ENCODE peak calls at places on chromosomes 4 and X, in four cellular contexts. C is mesothelial cell of epicardium, R is progenitor cell of endocrine pancreas, V is tibial artery. A is an unnamed sample.

GRCh38 chr4:90598741-90599140 is 471.5 kb downstream of the CCSER1 start:
- DNase-seq in C (no peak), R (no peak), V (no peak), A (no peak)

GRCh38 chr4:122689972-122690371 is 42.5 kb upstream of the BBS12 start:
- DNase-seq in C (no peak), R (no peak), V (no peak), A (no peak)

GRCh38 chr4:10336471-10336870 is 120.8 kb downstream of the ZNF518B start:
- DNase-seq in C (no peak), R (no peak), V (no peak), A (no peak)

GRCh38 chr4:156248921-156249320 is 295.3 kb upstream of the CTSO start:
- DNase-seq in C (no peak), R (no peak), V (no peak), A (no peak)

GRCh38 chr4:17811078-17811603 is 362 bp downstream of the NCAPG start:
- DNase-seq in C (no peak), R (no peak), V (no peak), A (peak)

GRCh38 chr4:113026556-113026955 is 22.9 kb upstream of the ANK2 start:
- DNase-seq in C (no peak), R (no peak), V (no peak), A (no peak)

GRCh38 chrX:42496239-42496638 is 281.7 kb downstream of the PPP1R2C start:
- DNase-seq in C (no peak), R (no peak), V (no peak), A (no peak)

GRCh38 chr4:54625391-54625790 is 32.4 kb upstream of the KIT start:
- DNase-seq in C (no peak), R (no peak), V (no peak), A (no peak)

GRCh38 chrX:134734343-134735001 is 76.2 kb upstream of the PLAC1 start:
- DNase-seq in C (peak), R (no peak), V (no peak), A (no peak)

GRCh38 chrX:103063918-103064434 is at the start of gene BEX1:
- DNase-seq in C (peak), R (peak), V (no peak), A (no peak)

GRCh38 chr4:22434895-22435294 is 81.0 kb downstream of the ADGRA3 start:
- DNase-seq in C (no peak), R (no peak), V (no peak), A (no peak)

GRCh38 chr4:81648576-81649272 is 177.0 kb upstream of the RASGEF1B start:
- DNase-seq in C (no peak), R (no peak), V (no peak), A (no peak)

GRCh38 chr4:58807843-58808605 is 1697.8 kb upstream of the IGFBP7 start:
- DNase-seq in C (no peak), R (no peak), V (no peak), A (no peak)

GRCh38 chr4:118367872-118368271 is 15.1 kb upstream of the PRSS12 start:
- DNase-seq in C (no peak), R (no peak), V (no peak), A (no peak)

GRCh38 chr4:101791189-101791572 is 651 bp downstream of the BANK1 start:
- DNase-seq in C (no peak), R (no peak), V (no peak), A (peak)

GRCh38 chrX:41327359-41327758 is 6.6 kb upstream of the DDX3X start:
- DNase-seq in C (no peak), R (no peak), V (no peak), A (no peak)

GRCh38 chrX:120251471-120252011 is 929 bp downstream of the ZBTB33 start:
- DNase-seq in C (no peak), R (no peak), V (peak), A (peak)

GRCh38 chr4:176393306-176394013 is 73.7 kb downstream of the SPCS3 start:
- DNase-seq in C (no peak), R (no peak), V (no peak), A (no peak)
- TF ChIP-seq CTCF in C (no peak), R (no peak), V (no peak), A (no peak)

GRCh38 chrX:104370089-104370488 is 115.4 kb upstream of the ESX1 start:
- DNase-seq in C (no peak), R (no peak), V (no peak), A (no peak)
- TF ChIP-seq CTCF in C (no peak), R (no peak), V (no peak), A (no peak)

GRCh38 chrX:138349351-138349750 is 362.2 kb downstream of the FGF13 start:
- DNase-seq in C (no peak), R (no peak), V (no peak), A (no peak)
- TF ChIP-seq CTCF in C (no peak), R (no peak), V (no peak), A (no peak)

DNA sequence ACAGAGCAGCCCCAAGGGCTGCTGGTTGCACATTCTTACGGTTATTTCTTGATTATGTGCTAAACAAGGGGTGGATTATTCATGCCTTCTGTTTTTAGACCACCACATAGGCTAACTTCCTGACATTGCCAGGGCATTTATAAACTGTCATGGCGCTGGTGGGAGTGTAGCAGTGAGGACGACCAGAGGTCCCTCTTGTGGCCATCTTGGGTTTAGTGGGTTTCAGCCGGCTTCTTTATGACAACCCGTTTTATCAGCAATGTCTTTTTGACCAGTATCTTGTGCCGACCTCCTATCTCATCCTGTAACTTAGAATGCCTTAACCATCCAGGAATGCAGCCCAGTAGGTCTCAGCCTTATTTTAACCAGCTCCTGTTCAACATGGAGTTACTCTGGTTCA is 212.4 kb upstream of the GRID2 start:
- DNase-seq in C (no peak), R (no peak), V (no peak), A (no peak)
- TF ChIP-seq CTCF in C (no peak), R (no peak), V (no peak), A (no peak)

GRCh38 chr4:159102623-159103405 is at the start of gene RAPGEF2:
- DNase-seq in C (peak), R (peak), V (peak), A (peak)
- TF ChIP-seq CTCF in C (no peak), R (no peak), V (no peak), A (peak)

DNA sequence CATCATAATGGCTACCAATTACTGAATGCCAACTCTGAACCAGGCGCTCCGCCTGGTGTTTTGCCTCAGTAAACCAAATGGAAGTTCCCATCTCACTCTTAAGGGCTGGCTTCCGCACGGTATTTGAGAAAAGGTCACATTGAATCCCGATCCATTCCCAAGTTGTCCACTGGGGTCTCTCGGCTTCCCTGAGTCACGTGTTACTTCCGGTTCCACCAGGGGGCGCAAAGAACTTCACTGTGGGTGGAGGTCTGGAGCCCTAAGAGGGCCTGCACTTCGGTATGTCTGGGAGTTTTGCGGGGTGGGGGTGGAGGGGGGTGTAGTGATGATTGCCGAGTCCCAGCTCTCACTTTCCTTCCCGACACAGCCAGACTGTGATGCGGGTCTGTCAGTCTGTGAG is 13.4 kb upstream of the NHS start:
- DNase-seq in C (no peak), R (no peak), V (no peak), A (no peak)
- TF ChIP-seq CTCF in C (peak), R (peak), V (no peak), A (no peak)

GRCh38 chr4:183099537-183100297 is 660 bp downstream of the WWC2 start:
- DNase-seq in C (peak), R (peak), V (peak), A (peak)
- TF ChIP-seq CTCF in C (no peak), R (peak), V (no peak), A (no peak)

GRCh38 chr4:170008376-170008775 is 17.8 kb downstream of the MFAP3L start:
- DNase-seq in C (no peak), R (no peak), V (no peak), A (no peak)
- TF ChIP-seq CTCF in C (no peak), R (no peak), V (no peak), A (no peak)

A was measured in upper lobe of left lung.